ENCODE peak calls at places on chromosomes 3 and 15, in ten cellular contexts. X is transverse colon, B is RWPE1, D is IMR-90, V is tibial artery, N is progenitor cell of endocrine pancreas, Y is uterus, P is GM12878, M is heart right ventricle, C is GM20000. Z is an unnamed sample.

GRCh38 chr3:53009826-53010539 is 35.9 kb downstream of the SFMBT1 start:
- DNase-seq in X (no peak), B (no peak), D (no peak), V (no peak), N (no peak), Y (no peak), P (no peak), M (no peak), C (peak), Z (no peak)

GRCh38 chr3:123111640-123112039 is 44.8 kb downstream of the PDIA5 start:
- DNase-seq in X (no peak), B (no peak), D (no peak), V (no peak), N (no peak), Y (no peak), P (no peak), M (no peak), C (no peak), Z (no peak)

GRCh38 chr3:102360211-102360610 is 74.6 kb upstream of the ZPLD1 start:
- DNase-seq in X (no peak), B (no peak), D (no peak), V (no peak), N (no peak), Y (no peak), P (no peak), M (no peak), C (no peak), Z (no peak)

GRCh38 chr3:196694941-196695848 is 16.9 kb downstream of the CEP19 start:
- DNase-seq in X (no peak), B (no peak), D (no peak), V (no peak), N (no peak), Y (no peak), P (no peak), M (no peak), C (no peak), Z (no peak)

GRCh38 chr3:154799801-154800200 is 280.3 kb upstream of the MME start:
- DNase-seq in X (no peak), B (no peak), D (peak), V (no peak), N (no peak), Y (no peak), P (no peak), M (no peak), C (no peak), Z (no peak)

GRCh38 chr3:5423076-5423475 is 235.6 kb downstream of the EDEM1 start:
- DNase-seq in X (no peak), B (no peak), D (no peak), V (no peak), N (no peak), Y (no peak), P (no peak), M (no peak), C (no peak), Z (no peak)

GRCh38 chr3:128572644-128573105 is 77.9 kb downstream of the RPN1 start:
- DNase-seq in X (peak), B (no peak), D (no peak), V (no peak), N (no peak), Y (no peak), P (peak), M (no peak), C (peak), Z (no peak)

GRCh38 chr3:12725436-12725835 is 33.6 kb downstream of the TMEM40 start:
- DNase-seq in X (no peak), B (no peak), D (no peak), V (no peak), N (no peak), Y (no peak), P (no peak), M (no peak), C (no peak), Z (no peak)

GRCh38 chr3:67305160-67305559 is 307.1 kb downstream of the KBTBD8 start:
- DNase-seq in X (no peak), B (no peak), D (no peak), V (no peak), N (no peak), Y (no peak), P (no peak), M (no peak), C (no peak), Z (no peak)

GRCh38 chr3:38586546-38587520 is 62.7 kb downstream of the SCN5A start:
- DNase-seq in X (peak), B (no peak), D (no peak), V (peak), N (no peak), Y (no peak), P (no peak), M (peak), C (no peak), Z (peak)

GRCh38 chr3:53045107-53045783 is 628 bp downstream of the SFMBT1 start:
- DNase-seq in X (peak), B (peak), D (peak), V (no peak), N (peak), Y (peak), P (no peak), M (peak), C (peak), Z (peak)

GRCh38 chr3:59925946-59926345 is 876.1 kb upstream of the CFAP20DC start:
- DNase-seq in X (no peak), B (no peak), D (no peak), V (no peak), N (no peak), Y (no peak), P (no peak), M (no peak), C (no peak), Z (no peak)

GRCh38 chr15:101664303-101664913 is 12.2 kb upstream of the TM2D3 start:
- DNase-seq in X (no peak), B (no peak), D (no peak), V (no peak), N (no peak), Y (no peak), P (no peak), M (no peak), C (no peak), Z (no peak)

GRCh38 chr3:12959838-12960378 is 113.3 kb downstream of the IQSEC1 start:
- DNase-seq in X (peak), B (no peak), D (no peak), V (no peak), N (no peak), Y (no peak), P (no peak), M (peak), C (no peak), Z (peak)

GRCh38 chr3:10563396-10563795 is 58.0 kb upstream of the ATP2B2 start:
- DNase-seq in X (no peak), B (no peak), D (no peak), V (no peak), N (no peak), Y (no peak), P (no peak), M (no peak), C (no peak), Z (no peak)

GRCh38 chr3:181859518-181859917 is 147.8 kb downstream of the SOX2 start:
- DNase-seq in X (no peak), B (no peak), D (no peak), V (no peak), N (no peak), Y (no peak), P (no peak), M (no peak), C (no peak), Z (no peak)

GRCh38 chr3:14144423-14145075 is 19.7 kb downstream of the TMEM43 start:
- DNase-seq in X (peak), B (peak), D (peak), V (peak), N (no peak), Y (peak), P (peak), M (peak), C (peak), Z (peak)

GRCh38 chr3:186361612-186362408 is at the start of gene DGKG:
- DNase-seq in X (peak), B (peak), D (no peak), V (peak), N (no peak), Y (no peak), P (no peak), M (peak), C (peak), Z (peak)

GRCh38 chr3:194354315-194354714 is 3.2 kb upstream of the CPN2 start:
- DNase-seq in X (no peak), B (no peak), D (no peak), V (no peak), N (no peak), Y (no peak), P (no peak), M (no peak), C (no peak), Z (no peak)
- TF ChIP-seq CTCF in X (no peak), B (no peak), D (no peak), V (no peak), N (no peak), Y (no peak), P (no peak), M (no peak), C (no peak), Z (no peak)

GRCh38 chr3:57261929-57262328 is 30.6 kb downstream of the ASB14 start:
- DNase-seq in X (no peak), B (no peak), D (no peak), V (no peak), N (no peak), Y (no peak), P (no peak), M (no peak), C (no peak), Z (no peak)

GRCh38 chr3:57257678-57258077 is 30.1 kb downstream of the APPL1 start:
- DNase-seq in X (no peak), B (no peak), D (no peak), V (no peak), N (no peak), Y (no peak), P (no peak), M (no peak), C (no peak), Z (no peak)

GRCh38 chr3:57252404-57252803 is 24.9 kb downstream of the APPL1 start:
- DNase-seq in X (no peak), B (no peak), D (no peak), V (no peak), N (no peak), Y (no peak), P (no peak), M (no peak), C (no peak), Z (no peak)

GRCh38 chr3:57261119-57261518 is 31.4 kb downstream of the ASB14 start:
- DNase-seq in X (no peak), B (no peak), D (no peak), V (no peak), N (no peak), Y (no peak), P (no peak), M (no peak), C (no peak), Z (no peak)

GRCh38 chr3:57256844-57257243 is 29.3 kb downstream of the APPL1 start:
- DNase-seq in X (no peak), B (no peak), D (no peak), V (no peak), N (no peak), Y (no peak), P (no peak), M (peak), C (no peak), Z (no peak)
- TF ChIP-seq CTCF in X (no peak), B (no peak), D (no peak), V (no peak), N (no peak), Y (no peak), P (no peak), M (no peak), C (no peak), Z (no peak)

DNA sequence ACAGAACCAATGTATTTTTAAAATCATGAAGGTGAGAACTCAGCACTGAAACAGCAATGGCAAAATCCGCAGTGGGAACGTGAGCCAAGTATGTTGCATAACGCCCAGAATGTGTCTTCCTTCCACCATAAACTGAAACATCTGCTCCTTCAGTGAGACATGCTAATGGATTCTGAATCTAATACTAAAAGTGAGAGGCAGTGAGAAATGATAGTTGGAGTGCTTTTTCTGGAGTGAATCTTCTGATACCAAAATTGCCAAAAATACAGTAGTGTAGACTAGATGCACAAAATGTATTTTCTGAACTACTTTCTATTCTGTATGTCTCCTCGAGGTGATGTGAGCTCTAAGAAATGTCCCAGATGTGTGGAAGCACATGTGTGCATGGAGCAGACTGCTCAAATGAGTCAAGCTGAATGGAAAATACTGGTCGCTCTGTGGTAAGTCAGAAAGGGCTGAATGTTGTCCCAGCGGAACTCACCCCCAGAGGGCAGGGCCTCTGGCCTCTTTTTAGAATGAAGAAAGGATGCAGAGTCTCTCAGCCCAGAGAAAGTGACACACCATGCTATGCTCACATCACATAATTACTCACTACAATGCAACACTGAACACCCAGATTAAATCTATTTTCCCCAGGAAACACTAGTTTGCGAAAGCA is 73.0 kb downstream of the ATP10A start:
- DNase-seq in X (peak), B (no peak), D (peak), V (peak), N (no peak), Y (peak), P (no peak), M (peak), C (no peak), Z (no peak)
- TF ChIP-seq CTCF in X (no peak), B (no peak), D (no peak), V (no peak), N (no peak), Y (no peak), P (no peak), M (no peak), C (no peak), Z (no peak)

GRCh38 chr15:62648954-62649353 is 393.6 kb upstream of the TPM1 start:
- DNase-seq in X (no peak), B (no peak), D (no peak), V (no peak), N (no peak), Y (no peak), P (peak), M (no peak), C (peak), Z (no peak)
- TF ChIP-seq CTCF in X (peak), B (no peak), D (peak), V (peak), N (no peak), Y (peak), P (peak), M (no peak), C (no peak), Z (peak)

DNA sequence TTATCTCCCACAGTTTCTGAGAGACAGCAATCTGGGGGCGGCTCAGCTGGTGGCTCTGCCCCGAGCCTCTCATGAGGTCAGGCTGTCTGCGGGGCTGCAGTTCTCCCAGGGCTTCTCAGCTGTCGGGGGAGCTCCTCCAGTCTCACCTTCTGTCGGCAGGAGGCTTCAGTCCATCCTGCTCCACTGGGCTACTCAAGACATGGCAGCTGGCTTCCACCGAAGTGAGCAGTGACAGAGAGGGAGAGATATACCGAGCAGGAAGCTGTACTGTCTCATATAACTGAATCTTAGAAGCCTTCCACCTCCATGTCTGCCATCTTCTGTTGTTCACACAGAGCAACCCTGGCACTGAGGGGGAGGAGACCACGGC is 72.7 kb upstream of the ITGA11 start:
- DNase-seq in X (no peak), B (no peak), D (peak), V (no peak), N (no peak), Y (peak), P (no peak), M (no peak), C (no peak), Z (no peak)
- TF ChIP-seq CTCF in X (no peak), B (no peak), D (no peak), V (no peak), N (no peak), Y (no peak), P (no peak), M (no peak), C (no peak), Z (no peak)

GRCh38 chr3:42443819-42444436 is 33.5 kb upstream of the LYZL4 start:
- DNase-seq in X (peak), B (peak), D (peak), V (peak), N (peak), Y (peak), P (peak), M (peak), C (peak), Z (peak)

GRCh38 chr3:42439461-42440075 is 29.2 kb upstream of the LYZL4 start:
- DNase-seq in X (no peak), B (no peak), D (no peak), V (no peak), N (no peak), Y (no peak), P (no peak), M (no peak), C (no peak), Z (no peak)

GRCh38 chr3:42443292-42443691 is 32.9 kb upstream of the LYZL4 start:
- DNase-seq in X (no peak), B (no peak), D (no peak), V (no peak), N (no peak), Y (no peak), P (no peak), M (no peak), C (no peak), Z (no peak)

GRCh38 chr3:42440924-42441323 is 30.5 kb upstream of the LYZL4 start:
- DNase-seq in X (no peak), B (no peak), D (no peak), V (no peak), N (no peak), Y (no peak), P (no peak), M (no peak), C (no peak), Z (no peak)

GRCh38 chr3:42442640-42443039 is 32.2 kb upstream of the LYZL4 start:
- DNase-seq in X (no peak), B (no peak), D (no peak), V (no peak), N (no peak), Y (no peak), P (no peak), M (no peak), C (no peak), Z (no peak)
- TF ChIP-seq CTCF in X (no peak), B (no peak), D (peak), V (no peak), N (no peak), Y (no peak), P (peak), M (no peak), C (no peak), Z (no peak)

DNA sequence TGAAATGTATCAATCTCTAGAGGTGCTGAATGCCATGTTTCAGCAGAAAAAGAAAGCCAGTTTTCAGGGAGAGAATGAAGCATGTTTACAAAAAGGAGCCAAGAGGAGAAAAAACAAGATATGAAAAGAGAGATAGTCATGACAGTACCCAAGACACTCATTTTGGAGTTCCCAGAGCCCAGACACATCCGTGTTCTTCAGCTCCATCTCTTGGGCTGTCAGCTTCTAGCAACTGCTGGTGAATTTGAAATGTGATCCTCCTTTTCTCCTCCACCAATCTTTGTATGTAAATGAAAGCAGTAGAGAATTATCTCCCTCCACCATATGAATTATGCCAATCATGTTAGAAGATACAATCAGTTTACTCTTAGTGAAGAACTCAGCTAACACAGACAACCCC is 93.0 kb upstream of the SLC25A36 start:
- DNase-seq in X (no peak), B (no peak), D (no peak), V (no peak), N (no peak), Y (no peak), P (no peak), M (no peak), C (no peak), Z (no peak)
- TF ChIP-seq CTCF in X (no peak), B (no peak), D (no peak), V (no peak), N (no peak), Y (no peak), P (no peak), M (no peak), C (no peak), Z (no peak)

GRCh38 chr15:74203914-74204431 is 1.4 kb upstream of the STRA6 start:
- DNase-seq in X (no peak), B (no peak), D (peak), V (peak), N (no peak), Y (no peak), P (no peak), M (peak), C (no peak), Z (no peak)
- TF ChIP-seq CTCF in X (no peak), B (no peak), D (peak), V (no peak), N (no peak), Y (no peak), P (no peak), M (no peak), C (no peak), Z (no peak)

Z was measured in Peyer's patch.